ENCODE peak calls at places on chromosomes 1 and 21, in six cellular contexts. F is K562, Q is HepG2, H is GM12891, I is GM12878, W is H1. T is an unnamed sample.

GRCh38 chr1:30847358-30847972 is 61.1 kb downstream of the SDC3 start:
- DNase-seq in F (peak; percentile 43), H (no peak), Q (peak; percentile 90), I (no peak), W (peak; percentile 72), T (no peak)

GRCh38 chr1:197770243-197770642 is 5.0 kb downstream of the DENND1B start:
- DNase-seq in F (no peak), H (no peak), W (no peak), Q (no peak), I (no peak), T (no peak)

GRCh38 chr1:219179293-219179692 is 5.6 kb downstream of the LYPLAL1 start:
- DNase-seq in H (no peak), Q (no peak), W (no peak), I (no peak), F (no peak), T (no peak)

GRCh38 chr1:64235133-64235532 is 31.7 kb downstream of the UBE2U start:
- DNase-seq in Q (no peak), W (no peak), H (no peak), F (no peak), I (no peak), T (no peak)

GRCh38 chr1:164728719-164729118 is 169.7 kb downstream of the PBX1 start:
- DNase-seq in Q (no peak), I (no peak), W (no peak), F (no peak), H (no peak), T (no peak)

GRCh38 chr1:32933742-32934322 is 30.8 kb downstream of the RNF19B start:
- DNase-seq in W (no peak), H (no peak), Q (peak; percentile 99), F (no peak), I (no peak), T (no peak)

GRCh38 chr1:164891615-164892014 is 332.6 kb downstream of the PBX1 start:
- DNase-seq in W (no peak), I (no peak), H (no peak), F (no peak), Q (no peak), T (no peak)

GRCh38 chr1:70674981-70675685 is 264.1 kb downstream of the CTH start:
- DNase-seq in I (no peak), H (no peak), W (no peak), F (peak; percentile 17), Q (no peak), T (no peak)

GRCh38 chr21:44281801-44282200 is 3.9 kb upstream of the AIRE start:
- DNase-seq in Q (no peak), W (no peak), H (no peak), F (no peak), I (no peak), T (no peak)

GRCh38 chr1:201954263-201955008 is 867 bp upstream of the TIMM17A start:
- DNase-seq in H (no peak), W (no peak), Q (no peak), I (no peak), F (peak; percentile 32), T (no peak)

GRCh38 chr1:25034736-25035522 is 104.9 kb upstream of the RUNX3 start:
- DNase-seq in W (no peak), Q (no peak), F (no peak), H (no peak), I (no peak), T (no peak)

GRCh38 chr1:156490401-156491032 is 10.1 kb downstream of the MEF2D start:
- DNase-seq in W (peak; percentile 67), F (no peak), I (no peak), Q (no peak), H (no peak), T (no peak)

GRCh38 chr1:115090547-115090946 is 1.2 kb upstream of the TSPAN2 start:
- DNase-seq in Q (no peak), H (no peak), F (no peak), I (no peak), W (no peak), T (no peak)

GRCh38 chr1:115088871-115089442 is 346 bp downstream of the TSPAN2 start:
- DNase-seq in I (no peak), W (peak; percentile 52), H (no peak), Q (no peak), F (no peak), T (no peak)

GRCh38 chr1:115090956-115091355 is 1.7 kb upstream of the TSPAN2 start:
- DNase-seq in H (no peak), Q (no peak), F (no peak), W (no peak), I (no peak), T (no peak)

GRCh38 chr1:115088115-115088794 is 1.0 kb downstream of the TSPAN2 start:
- DNase-seq in Q (no peak), I (no peak), H (no peak), F (no peak), W (no peak), T (no peak)

DNA sequence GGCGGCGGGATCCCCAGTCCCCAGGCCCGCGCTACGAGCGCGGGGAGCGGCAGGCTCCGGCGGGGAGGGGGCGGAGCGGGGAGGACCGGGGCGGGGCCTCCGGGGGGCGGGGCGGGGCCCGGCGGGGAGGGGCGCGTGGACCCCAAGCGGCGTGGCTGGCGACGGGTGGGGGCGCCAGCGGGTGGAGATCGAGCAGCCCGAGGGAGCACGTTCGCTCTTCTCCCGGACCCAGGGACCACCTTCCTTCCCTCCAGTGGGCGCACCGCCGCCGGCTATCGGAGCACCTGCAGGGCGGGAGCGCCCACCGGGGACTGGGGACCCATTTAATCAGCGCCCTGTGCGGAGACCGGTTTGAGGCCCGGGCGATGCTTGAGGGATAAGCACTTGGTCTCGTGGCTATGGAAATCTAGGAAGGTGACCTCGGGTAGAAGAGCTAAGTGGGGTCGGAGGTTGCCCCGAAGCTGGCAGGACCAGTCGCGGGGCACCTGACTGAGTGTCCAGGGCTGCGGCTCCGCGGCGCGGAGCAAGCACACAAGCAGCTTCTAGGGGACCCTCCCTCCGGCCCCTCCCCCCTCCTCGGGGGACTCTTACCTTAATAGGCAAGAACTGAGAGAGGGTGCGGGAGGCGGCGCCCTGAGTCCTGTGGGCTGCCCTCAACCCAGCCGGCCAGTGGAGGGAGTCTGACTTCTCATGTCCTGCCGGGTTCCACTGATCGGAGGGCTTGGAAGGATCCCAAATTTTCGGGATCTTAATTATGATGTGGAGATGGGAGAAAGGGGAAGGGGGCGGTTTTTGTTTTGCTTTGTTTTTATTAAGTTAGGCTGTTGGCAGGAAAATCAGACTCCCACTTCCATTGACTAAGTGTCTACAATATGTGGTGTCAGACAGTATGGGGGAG is at the start of gene TSPAN2:
- DNase-seq in Q (no peak), F (peak; percentile 74), H (peak; percentile 32), I (no peak), W (peak; percentile 90), T (no peak)
- TF ChIP-seq POLR2A in Q (no peak), F (no peak), H (no peak), I (no peak), W (peak; percentile 93), T (no peak)

DNA sequence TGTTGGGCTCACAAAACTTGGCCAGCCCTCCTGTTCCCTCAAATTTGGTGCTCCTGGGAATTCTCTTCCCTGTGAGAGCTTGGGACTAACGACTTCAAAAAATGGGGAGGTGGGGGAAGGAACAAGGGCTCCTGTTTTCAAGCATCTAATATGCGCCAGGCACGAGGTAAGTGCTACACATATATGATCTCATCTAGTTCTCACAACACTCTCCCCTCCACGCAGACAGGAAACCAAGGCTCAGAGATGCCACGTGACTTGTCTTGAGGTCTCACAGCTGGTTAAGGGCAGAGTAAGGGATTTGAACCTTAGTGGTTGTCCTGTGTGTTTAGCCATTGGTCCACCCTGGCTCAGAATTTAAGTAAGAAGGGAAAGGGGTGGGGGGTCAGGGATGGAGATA is 125.9 kb downstream of the DMRTB1 start:
- DNase-seq in H (no peak), Q (no peak), W (no peak), I (peak; percentile 3), F (no peak), T (no peak)
- TF ChIP-seq TAF1 in H (no peak), Q (no peak), W (no peak), I (no peak), F (no peak), T (no peak)

DNA sequence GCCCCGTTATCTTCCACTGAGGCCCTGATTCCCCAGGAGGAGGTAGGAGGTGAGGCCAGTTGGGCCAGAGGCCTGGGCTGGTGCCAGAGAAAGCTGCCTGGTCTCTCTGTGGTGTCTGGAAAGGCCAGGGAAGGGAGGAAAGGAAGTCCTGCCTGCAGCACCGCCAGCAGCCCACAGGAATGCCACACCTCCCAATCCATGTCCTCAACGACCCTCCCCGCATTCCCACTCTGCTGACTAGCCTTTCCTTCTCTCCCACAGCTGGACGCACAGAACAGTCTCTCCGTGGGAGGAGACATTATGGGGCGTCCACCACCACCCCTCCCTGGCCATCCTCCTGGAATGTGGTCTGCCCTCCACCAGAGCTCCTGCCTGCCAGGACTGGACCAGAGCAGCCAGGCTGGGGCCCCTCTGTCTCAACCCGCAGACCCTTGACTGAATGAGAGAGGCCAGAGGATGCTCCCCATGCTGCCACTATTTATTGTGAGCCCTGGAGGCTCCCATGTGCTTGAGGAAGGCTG is 18.0 kb downstream of the CSF1 start:
- DNase-seq in W (no peak), F (no peak), Q (no peak), H (no peak), I (no peak), T (no peak)
- TF ChIP-seq POLR2A in W (no peak), F (no peak), Q (no peak), H (no peak), I (no peak), T (no peak)

GRCh38 chr21:46219591-46220239 is 8.9 kb downstream of the LSS start:
- DNase-seq in W (no peak), H (no peak), Q (no peak), I (no peak), F (no peak), T (no peak)
- TF ChIP-seq TAF1 in W (no peak), H (no peak), Q (no peak), I (no peak), F (no peak), T (no peak)